ENCODE peak calls at places on chromosomes 5 and 9, in eight cellular contexts. D is PC-3, X is IMR-90, T is DND-41, E is K562, O is SK-N-SH, R is MM.1S, U is fibroblast of lung. Y is an unnamed sample.

GRCh38 chr9:127887792-127888191 is 10.3 kb upstream of the AK1 start:
- DNase-seq in D (no peak), X (no peak), T (no peak), E (no peak), O (no peak), R (no peak), U (no peak), Y (no peak)

GRCh38 chr9:106072421-106072820 is 378.1 kb downstream of the TMEM38B start:
- DNase-seq in D (no peak), X (no peak), T (no peak), E (no peak), O (no peak), R (peak), U (peak), Y (no peak)

GRCh38 chr9:129720865-129721545 is 31.8 kb downstream of the PTGES start:
- DNase-seq in D (peak), X (no peak), T (no peak), E (peak), O (no peak), R (no peak), U (no peak), Y (no peak)

GRCh38 chr5:133735346-133735745 is 123.0 kb upstream of the FSTL4 start:
- DNase-seq in D (peak), X (peak), T (no peak), E (no peak), O (no peak), R (no peak), U (peak), Y (no peak)

GRCh38 chr9:12771891-12772290 is 2.9 kb upstream of the LURAP1L start:
- DNase-seq in D (peak), X (peak), T (no peak), E (no peak), O (no peak), R (no peak), U (peak), Y (no peak)

GRCh38 chr9:116250881-116251280 is 97.3 kb downstream of the PAPPA start:
- DNase-seq in D (no peak), X (peak), T (no peak), E (no peak), O (no peak), R (no peak), U (no peak), Y (no peak)

GRCh38 chr5:139141841-139142240 is 56.3 kb downstream of the SIL1 start:
- DNase-seq in D (peak), X (peak), T (no peak), E (peak), O (no peak), R (no peak), U (peak), Y (no peak)

GRCh38 chr5:100668511-100668910 is 133.3 kb downstream of the FAM174A start:
- DNase-seq in D (peak), X (peak), T (no peak), E (no peak), O (no peak), R (no peak), U (peak), Y (no peak)

GRCh38 chr5:34657550-34657921 is 1.4 kb downstream of the RAI14 start:
- DNase-seq in D (peak), X (peak), T (no peak), E (no peak), O (peak), R (no peak), U (peak), Y (peak)

GRCh38 chr5:36606052-36606436 is 362 bp upstream of the SLC1A3 start:
- DNase-seq in D (no peak), X (no peak), T (no peak), E (no peak), O (no peak), R (no peak), U (no peak), Y (no peak)

GRCh38 chr5:36610629-36611028 is 4.2 kb downstream of the SLC1A3 start:
- DNase-seq in D (no peak), X (no peak), T (no peak), E (no peak), O (no peak), R (no peak), U (no peak), Y (no peak)

GRCh38 chr5:36606437-36607113 is at the start of gene SLC1A3:
- DNase-seq in D (peak), X (peak), T (no peak), E (peak), O (no peak), R (peak), U (peak), Y (peak)

GRCh38 chr5:36607114-36607561 is 732 bp downstream of the SLC1A3 start:
- DNase-seq in D (peak), X (peak), T (no peak), E (no peak), O (no peak), R (no peak), U (peak), Y (peak)

GRCh38 chr5:36607838-36608783 is 1.7 kb downstream of the SLC1A3 start:
- DNase-seq in D (peak), X (no peak), T (no peak), E (no peak), O (no peak), R (no peak), U (peak), Y (no peak)
- TF ChIP-seq CTCF in D (no peak), X (no peak), T (no peak), E (no peak), O (no peak), R (no peak), U (no peak), Y (no peak)

DNA sequence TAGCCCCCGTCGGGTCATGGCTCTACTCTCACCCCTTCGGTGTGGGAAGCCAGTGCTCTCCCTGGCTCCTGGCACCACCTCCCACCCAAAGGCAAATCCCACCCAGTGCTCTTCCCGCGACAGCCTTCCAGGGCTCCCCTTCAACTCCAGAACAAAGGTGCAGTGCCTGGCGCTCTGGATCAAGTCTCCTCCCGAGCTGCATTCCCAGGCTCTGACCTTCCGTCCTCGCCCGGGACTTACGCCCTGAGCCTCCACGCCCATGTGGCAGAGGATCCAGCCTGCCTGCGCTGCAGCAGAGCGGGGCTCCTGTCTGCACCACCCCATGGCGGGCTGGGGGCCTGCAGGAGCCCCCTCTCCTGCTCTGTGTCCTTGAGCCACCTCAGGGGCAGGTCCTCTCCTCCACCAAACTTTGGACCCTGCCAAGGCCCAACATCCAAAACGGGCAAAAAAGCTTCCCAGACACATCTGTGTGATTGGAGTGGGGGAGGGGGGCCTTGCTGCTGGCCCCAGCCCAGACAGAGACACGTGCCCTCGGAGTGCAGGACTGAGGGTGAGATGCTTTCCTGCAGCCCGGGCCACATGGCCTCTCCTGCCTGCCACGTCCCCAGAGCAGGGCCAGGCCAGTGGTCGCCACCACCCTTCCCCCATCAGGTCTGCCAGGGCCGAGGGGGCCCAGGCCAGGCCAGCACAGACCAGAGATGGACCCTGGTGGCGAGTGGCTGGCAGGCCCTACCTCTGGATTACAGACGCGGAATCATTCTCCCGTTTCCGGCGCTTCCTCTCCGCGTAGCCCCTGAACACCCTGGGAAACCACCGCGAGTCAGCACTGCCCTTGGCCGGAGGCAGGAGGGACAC is 4.4 kb downstream of the NSMF start:
- DNase-seq in D (no peak), X (no peak), T (no peak), E (no peak), O (peak), R (no peak), U (peak), Y (peak)
- H3K9ac ChIP-seq in D (no peak), X (no peak), T (no peak), E (no peak), O (no peak), R (peak), U (no peak), Y (no peak)

GRCh38 chr5:170769898-170770416 is 13.6 kb upstream of the GABRP start:
- DNase-seq in D (no peak), X (no peak), T (no peak), E (peak), O (no peak), R (no peak), U (no peak), Y (no peak)
- TF ChIP-seq CTCF in D (no peak), X (no peak), T (no peak), E (no peak), O (no peak), R (no peak), U (no peak), Y (no peak)

GRCh38 chr5:150487199-150488061 is 20.5 kb upstream of the NDST1 start:
- DNase-seq in D (peak), X (peak), T (no peak), E (peak), O (peak), R (peak), U (no peak), Y (no peak)
- H3K9ac ChIP-seq in D (peak), X (peak), T (no peak), E (peak), O (peak), R (peak), U (peak), Y (peak)

GRCh38 chr9:91844170-91844569 is 105.9 kb downstream of the ROR2 start:
- DNase-seq in D (no peak), X (no peak), T (no peak), E (no peak), O (no peak), R (no peak), U (no peak), Y (no peak)

GRCh38 chr9:91844656-91845291 is 105.3 kb downstream of the ROR2 start:
- DNase-seq in D (no peak), X (no peak), T (no peak), E (no peak), O (no peak), R (no peak), U (no peak), Y (no peak)

GRCh38 chr9:91843093-91843492 is 106.9 kb downstream of the ROR2 start:
- DNase-seq in D (no peak), X (no peak), T (no peak), E (no peak), O (no peak), R (no peak), U (no peak), Y (no peak)

GRCh38 chr9:91842358-91842757 is 107.7 kb downstream of the ROR2 start:
- DNase-seq in D (no peak), X (no peak), T (no peak), E (no peak), O (no peak), R (no peak), U (no peak), Y (no peak)

DNA sequence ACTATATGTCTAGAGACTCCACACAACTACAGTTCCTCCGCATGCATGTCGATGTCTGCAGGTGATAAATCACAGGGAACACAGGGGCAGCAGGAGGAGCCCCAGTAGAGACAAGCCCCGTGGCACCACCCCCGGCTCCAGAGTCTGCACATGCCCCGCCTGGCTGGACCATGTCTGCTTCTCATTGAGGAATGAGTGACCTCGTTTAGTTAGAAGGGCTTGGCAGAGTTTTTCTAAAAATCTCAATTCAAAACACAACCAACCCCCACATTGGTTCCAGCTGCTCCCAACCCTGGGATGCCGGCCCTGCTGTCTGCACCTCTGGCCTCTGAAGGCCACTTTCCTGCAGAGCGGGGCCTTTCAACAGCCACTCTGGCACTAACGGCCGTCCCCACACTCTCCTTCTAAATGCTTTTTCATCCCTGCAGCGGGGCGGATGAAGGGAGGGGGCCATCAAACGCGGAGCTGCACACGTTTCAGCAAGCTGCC is 106.4 kb downstream of the ROR2 start:
- DNase-seq in D (no peak), X (no peak), T (no peak), E (no peak), O (peak), R (no peak), U (no peak), Y (no peak)
- TF ChIP-seq CTCF in D (no peak), X (no peak), T (no peak), E (no peak), O (no peak), R (no peak), U (no peak), Y (no peak)

GRCh38 chr5:144468542-144468941 is 297.9 kb downstream of the KCTD16 start:
- DNase-seq in D (no peak), X (no peak), T (no peak), E (no peak), O (no peak), R (no peak), U (peak), Y (no peak)
- H3K9ac ChIP-seq in D (no peak), X (no peak), T (no peak), E (no peak), O (no peak), R (no peak), U (no peak), Y (no peak)

DNA sequence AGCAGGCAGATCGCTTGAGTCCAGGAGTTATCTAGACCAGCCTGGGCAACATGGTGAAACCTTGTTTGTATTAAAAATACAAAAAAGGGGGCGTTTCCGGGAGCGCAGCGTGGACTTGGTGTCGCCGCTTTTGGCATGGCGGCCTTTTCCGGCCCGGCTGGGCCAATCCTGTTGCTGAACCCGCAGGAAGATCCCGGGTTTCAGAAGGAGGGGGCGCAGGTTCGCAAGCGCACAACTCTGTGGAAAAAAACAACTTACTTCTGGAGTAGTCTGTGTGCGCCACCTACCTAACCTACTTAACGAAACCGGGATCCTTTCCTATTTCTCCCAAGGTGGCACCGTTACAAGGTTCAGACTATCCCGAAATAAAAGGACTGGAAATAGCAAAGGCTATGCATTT is 198.6 kb downstream of the MSX2 start:
- DNase-seq in D (no peak), X (no peak), T (no peak), E (peak), O (no peak), R (no peak), U (no peak), Y (no peak)
- TF ChIP-seq CTCF in D (no peak), X (no peak), T (no peak), E (no peak), O (no peak), R (no peak), U (no peak), Y (no peak)

GRCh38 chr5:176955895-176956294 is 50.7 kb downstream of the UIMC1 start:
- DNase-seq in D (peak), X (peak), T (no peak), E (no peak), O (no peak), R (no peak), U (peak), Y (no peak)

GRCh38 chr5:176948458-176948857 is 49.3 kb upstream of the HK3 start:
- DNase-seq in D (no peak), X (no peak), T (no peak), E (no peak), O (no peak), R (no peak), U (no peak), Y (no peak)

GRCh38 chr5:176954050-176954449 is 52.5 kb downstream of the UIMC1 start:
- DNase-seq in D (no peak), X (no peak), T (no peak), E (no peak), O (no peak), R (no peak), U (no peak), Y (no peak)

GRCh38 chr5:176956756-176957155 is 49.8 kb downstream of the UIMC1 start:
- DNase-seq in D (no peak), X (no peak), T (no peak), E (no peak), O (no peak), R (no peak), U (peak), Y (no peak)

GRCh38 chr5:176952531-176953193 is 53.5 kb upstream of the HK3 start:
- DNase-seq in D (no peak), X (no peak), T (no peak), E (no peak), O (no peak), R (no peak), U (no peak), Y (no peak)
- H3K9ac ChIP-seq in D (no peak), X (no peak), T (no peak), E (no peak), O (no peak), R (no peak), U (no peak), Y (no peak)